ENCODE peak calls at places on chromosomes 3 and 15, in five cellular contexts. T is GM12865, P is GM12864, U is lower lobe of right lung, W is foreskin keratinocyte. D is an unnamed sample.

GRCh38 chr3:2090512-2090911 is 8.2 kb upstream of the CNTN4 start:
- DNase-seq in T (peak; percentile 16), P (no peak), U (no peak), W (no peak), D (no peak)

GRCh38 chr3:48305396-48305795 is 28.1 kb downstream of the SPINK8 start:
- DNase-seq in T (no peak), P (no peak), U (no peak), W (no peak), D (no peak)

GRCh38 chr3:31235062-31235704 is 297.5 kb upstream of the STT3B start:
- DNase-seq in T (no peak), P (no peak), U (no peak), W (peak; percentile 51), D (no peak)

GRCh38 chr3:73442886-73443285 is 181.9 kb downstream of the PDZRN3 start:
- DNase-seq in T (no peak), P (no peak), U (no peak), W (no peak), D (no peak)

GRCh38 chr3:57006949-57007419 is 53.5 kb upstream of the SPATA12 start:
- DNase-seq in T (no peak), P (no peak), U (peak; percentile 28), W (peak; percentile 96), D (no peak)

GRCh38 chr3:56862352-56863062 is 60.8 kb upstream of the ARHGEF3 start:
- DNase-seq in T (peak; percentile 5), P (no peak), U (no peak), W (no peak), D (peak; percentile 47)

GRCh38 chr3:118987466-118987865 is 47.2 kb downstream of the IGSF11 start:
- DNase-seq in T (no peak), P (no peak), U (no peak), W (no peak), D (no peak)

GRCh38 chr15:59020321-59020720 is 32.9 kb downstream of the RNF111 start:
- DNase-seq in T (no peak), P (no peak), U (no peak), W (no peak), D (no peak)

DNA sequence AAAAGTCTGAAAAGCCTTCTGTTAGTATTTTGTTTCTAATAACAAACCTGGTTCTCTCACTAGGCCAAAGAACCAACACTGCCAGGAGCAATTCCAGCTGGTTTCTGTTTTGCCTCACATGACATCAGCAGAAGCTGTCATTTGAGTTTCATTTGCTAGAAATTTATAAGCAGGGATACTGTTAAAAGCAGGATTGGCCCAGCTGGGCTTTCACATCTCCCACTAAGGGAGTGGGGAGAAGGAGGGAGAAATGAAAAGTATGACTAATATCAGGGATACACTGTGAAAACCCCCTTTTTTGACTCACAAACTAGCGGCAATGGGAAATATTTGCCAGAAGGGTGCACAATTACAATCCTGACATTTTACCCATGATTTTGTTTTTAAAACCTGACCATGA is 5.3 kb downstream of the CCDC80 start:
- DNase-seq in T (no peak), P (no peak), U (no peak), W (no peak), D (no peak)
- TF ChIP-seq CTCF in T (no peak), P (no peak), U (no peak), W (peak; percentile 41), D (no peak)

GRCh38 chr3:8651418-8652322 is 7.1 kb upstream of the SSUH2 start:
- DNase-seq in T (no peak), P (no peak), U (no peak), W (no peak), D (no peak)
- TF ChIP-seq CTCF in T (no peak), P (no peak), U (no peak), W (no peak), D (no peak)

GRCh38 chr3:154904328-154904727 is 175.8 kb upstream of the MME start:
- DNase-seq in T (peak; percentile 9), P (no peak), U (no peak), W (no peak), D (no peak)
- TF ChIP-seq CTCF in T (peak; percentile 16), P (peak; percentile 40), U (peak; percentile 20), W (peak; percentile 62), D (no peak)

GRCh38 chr3:147231111-147231510 is 175.2 kb downstream of the ZIC4 start:
- DNase-seq in T (no peak), P (no peak), U (no peak), W (no peak), D (no peak)
- TF ChIP-seq CTCF in T (no peak), P (no peak), U (no peak), W (no peak), D (no peak)

D was measured in GM10248.